ENCODE peak calls at places on chromosomes 7 and 10, in six cellular contexts. Z is esophagus muscularis mucosa, T is SJCRH30, C is breast epithelium, U is OCI-LY7, D is tibial artery. N is an unnamed sample. For H3K9me3, the result is how much of the 10 kb centered on the place peaks cover.

GRCh38 chr10:94279835-94280709 is 82.7 kb downstream of the NOC3L start:
- DNase-seq in Z (no peak), T (peak), C (no peak), U (peak), D (no peak), N (peak)

GRCh38 chr10:96560970-96561887 is 25.6 kb downstream of the TM9SF3 start:
- DNase-seq in Z (no peak), T (no peak), C (no peak), U (no peak), D (no peak), N (no peak)

GRCh38 chr7:130071701-130072622 is 1.6 kb downstream of the KLHDC10 start:
- DNase-seq in Z (no peak), T (peak), C (no peak), U (peak), D (peak), N (peak)

GRCh38 chr10:19579841-19580240 is 236.4 kb upstream of the PLXDC2 start:
- DNase-seq in Z (no peak), T (no peak), C (no peak), U (no peak), D (no peak), N (peak)

GRCh38 chr7:95102662-95103061 is 195.3 kb downstream of the PPP1R9A start:
- DNase-seq in Z (no peak), T (no peak), C (no peak), U (no peak), D (no peak), N (no peak)

GRCh38 chr10:71316786-71317160 is 2.3 kb upstream of the SLC29A3 start:
- DNase-seq in Z (no peak), T (no peak), C (no peak), U (no peak), D (no peak), N (no peak)

GRCh38 chr7:44761207-44762161 is 12.8 kb downstream of the ZMIZ2 start:
- DNase-seq in Z (no peak), T (no peak), C (no peak), U (no peak), D (peak), N (peak)

GRCh38 chr10:71213127-71213616 is 802 bp downstream of the UNC5B start:
- DNase-seq in Z (no peak), T (peak), C (peak), U (peak), D (peak), N (peak)

GRCh38 chr10:30055094-30055701 is 4.2 kb downstream of the JCAD start:
- DNase-seq in Z (no peak), T (no peak), C (no peak), U (no peak), D (peak), N (no peak)

GRCh38 chr10:88934900-88935672 is 17.5 kb downstream of the ACTA2 start:
- DNase-seq in Z (peak), T (peak), C (peak), U (peak), D (peak), N (peak)

GRCh38 chr10:73589538-73590126 is 1.5 kb downstream of the USP54 start:
- DNase-seq in Z (no peak), T (no peak), C (no peak), U (no peak), D (no peak), N (no peak)

GRCh38 chr10:124288928-124289921 is 129.5 kb downstream of the OAT start:
- DNase-seq in Z (no peak), T (peak), C (peak), U (no peak), D (no peak), N (no peak)
- H3K4me3 ChIP-seq in Z (no peak), T (no peak), C (no peak), U (no peak), D (no peak), N (no peak)

GRCh38 chr7:46220066-46220630 is 299.1 kb upstream of the IGFBP3 start:
- DNase-seq in Z (no peak), T (no peak), C (no peak), U (no peak), D (no peak), N (no peak)
- H3K27ac ChIP-seq in Z (no peak), T (no peak), C (peak), U (no peak), D (no peak), N (no peak)

DNA sequence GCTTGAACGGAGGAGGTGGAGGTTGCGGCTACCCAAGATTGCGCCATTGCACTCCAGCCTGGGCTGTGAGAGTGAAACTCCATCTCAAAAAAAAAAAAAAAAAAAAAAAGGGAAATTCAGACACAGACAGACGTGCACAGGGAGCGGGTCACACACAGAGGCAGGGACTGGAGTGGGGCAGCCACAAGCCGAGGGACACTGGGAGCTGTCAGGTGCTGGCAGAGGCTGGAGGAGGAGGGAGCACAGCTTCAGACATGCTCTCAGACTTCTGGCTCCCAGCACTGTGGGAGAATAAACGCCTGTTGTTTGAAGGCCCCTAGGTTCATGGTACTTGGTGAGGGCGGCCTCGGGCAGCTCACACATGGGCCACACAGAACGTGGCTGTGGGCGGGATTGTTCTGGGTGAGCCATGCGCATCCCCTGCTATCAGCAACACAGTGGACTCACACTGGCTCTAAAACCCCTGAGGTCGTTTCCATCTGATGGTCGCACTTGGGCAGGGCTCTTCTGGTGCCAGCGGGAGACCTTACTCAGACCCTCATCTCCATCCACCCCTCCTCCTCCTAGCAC is 375.9 kb downstream of the DNAJB6 start:
- DNase-seq in Z (no peak), T (no peak), C (peak), U (no peak), D (no peak), N (no peak)
- H3K9me3 ChIP-seq in Z (under half), T (under half), C (under half), U (under half), D (under half), N (under half)

DNA sequence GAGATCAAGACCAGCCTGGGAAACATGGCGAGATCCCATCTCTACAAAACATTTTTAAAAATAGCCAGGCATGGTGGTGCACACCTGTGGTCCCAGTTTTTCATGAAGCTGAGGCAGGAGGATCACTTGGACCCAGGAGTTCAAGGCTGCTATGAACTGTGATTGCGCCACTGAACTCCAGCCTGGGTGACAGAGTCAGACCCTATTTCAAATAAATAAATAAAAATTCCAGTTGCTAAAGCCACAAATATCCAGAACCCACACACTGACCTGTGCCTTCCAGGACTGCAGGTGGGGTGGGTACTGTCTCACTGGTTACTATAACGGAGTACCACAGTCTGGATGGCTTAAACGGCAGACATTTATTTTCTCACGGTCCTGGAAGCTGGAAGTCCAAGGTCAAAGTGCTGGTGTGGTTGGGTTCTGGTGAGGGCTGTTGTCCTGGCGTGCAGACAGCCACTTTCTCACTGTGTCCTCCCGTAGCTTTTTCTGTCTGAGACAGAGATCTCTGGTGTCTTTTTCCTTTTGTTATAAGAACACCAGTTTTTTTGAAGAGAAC is 38.8 kb downstream of the ASB13 start:
- DNase-seq in Z (no peak), T (no peak), C (no peak), U (no peak), D (no peak), N (no peak)
- H3K4me3 ChIP-seq in Z (no peak), T (no peak), C (no peak), U (no peak), D (no peak), N (no peak)

GRCh38 chr10:60148266-60148840 is 241.3 kb downstream of the ANK3 start:
- DNase-seq in Z (no peak), T (peak), C (no peak), U (no peak), D (no peak), N (peak)
- H3K27ac ChIP-seq in Z (no peak), T (no peak), C (no peak), U (no peak), D (no peak), N (no peak)

N was measured in A673.